ENCODE peak calls at places on chromosomes 16 and 17, in ten cellular contexts. Z is thoracic aorta, T is neural progenitor cell, M is SK-N-SH, S is heart left ventricle, P is PC-9, W is colonic mucosa, F is A549, Q is left ventricle myocardium inferior, I is tibial artery. D is an unnamed sample.
A peak's percentile ranks its signal among the peaks of the same experiment; 100 is the strongest.

GRCh38 chr16:56985288-56985961 is 3.9 kb upstream of the NLRC5 start:
- DNase-seq in Z (peak; percentile 36), T (no peak), M (no peak), S (peak; percentile 76), P (peak; percentile 59), W (peak; percentile 76), F (peak; percentile 75), Q (peak; percentile 62), I (peak; percentile 91), D (peak; percentile 58)

GRCh38 chr17:9226794-9227135 is 205.5 kb downstream of the NTN1 start:
- DNase-seq in Z (no peak), T (no peak), M (no peak), S (no peak), P (no peak), W (no peak), F (no peak), Q (no peak), I (no peak), D (peak; percentile 92)

GRCh38 chr17:68704897-68705296 is 103.7 kb upstream of the FAM20A start:
- DNase-seq in Z (no peak), T (no peak), M (no peak), S (no peak), P (no peak), W (no peak), F (no peak), Q (no peak), I (no peak), D (no peak)

GRCh38 chr17:37239690-37240344 is 136.0 kb upstream of the C17orf78 start:
- DNase-seq in Z (no peak), T (peak; percentile 12), M (peak; percentile 33), S (no peak), P (no peak), W (no peak), F (peak; percentile 21), Q (no peak), I (no peak), D (no peak)

GRCh38 chr16:31105677-31106213 is 2.4 kb upstream of the BCKDK start:
- DNase-seq in Z (peak; percentile 53), T (peak; percentile 75), M (peak; percentile 96), S (peak; percentile 88), P (peak; percentile 93), W (peak; percentile 91), F (peak; percentile 82), Q (peak; percentile 91), I (peak; percentile 89), D (peak; percentile 98)

GRCh38 chr17:46943511-46944393 is 20.8 kb downstream of the GOSR2 start:
- DNase-seq in Z (no peak), T (peak; percentile 49), M (peak; percentile 48), S (peak; percentile 11), P (peak; percentile 43), W (no peak), F (no peak), Q (no peak), I (no peak), D (peak; percentile 69)

GRCh38 chr16:76942089-76942488 is 248.9 kb upstream of the MON1B start:
- DNase-seq in Z (no peak), T (no peak), M (no peak), S (no peak), P (no peak), W (no peak), F (no peak), Q (no peak), I (no peak), D (no peak)

GRCh38 chr17:40490289-40490853 is 11.1 kb downstream of the TNS4 start:
- DNase-seq in Z (no peak), T (peak; percentile 48), M (peak; percentile 89), S (peak; percentile 46), P (peak; percentile 57), W (peak; percentile 74), F (peak; percentile 76), Q (peak; percentile 42), I (peak; percentile 85), D (peak; percentile 94)

DNA sequence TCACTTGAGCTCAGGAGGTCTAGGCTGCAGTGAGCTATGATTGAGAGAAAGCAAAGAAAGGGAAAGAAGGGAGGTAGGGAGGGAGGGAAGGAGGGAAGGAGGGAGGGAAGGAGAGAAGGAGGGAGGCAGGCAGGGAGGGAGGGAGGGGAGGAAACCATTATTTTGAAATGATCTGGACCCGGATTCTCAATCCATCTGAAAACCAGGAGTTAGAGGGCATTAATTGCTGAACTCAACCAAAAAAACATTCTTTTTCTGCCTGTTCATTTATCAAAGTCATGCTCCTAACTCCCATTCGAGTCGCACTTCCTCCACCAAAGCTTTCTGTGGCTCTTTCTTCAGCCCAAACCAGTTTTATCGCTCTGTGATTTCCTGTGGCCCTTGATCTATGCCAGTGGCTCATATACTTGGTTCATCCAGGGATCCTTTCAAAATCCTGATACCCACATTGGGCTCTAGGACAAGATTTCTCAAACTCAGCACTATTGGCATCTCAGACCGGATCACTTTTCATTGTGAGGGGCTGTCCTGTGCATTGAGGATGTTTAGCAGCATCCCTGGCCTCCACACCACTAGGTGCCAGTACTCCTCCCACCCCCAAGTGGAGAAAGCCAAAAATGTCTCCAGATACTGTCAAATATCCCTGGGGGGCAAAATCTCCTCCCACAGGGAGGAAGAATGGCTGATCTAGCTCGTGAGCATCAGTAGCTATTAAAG is 38.2 kb downstream of the CMTM4 start:
- DNase-seq in Z (no peak), T (no peak), M (no peak), S (no peak), P (no peak), W (no peak), F (no peak), Q (no peak), I (no peak), D (no peak)
- H3K4me1 ChIP-seq in Z (peaks cover 26% of the 10 kb centered on the region), T (peaks cover 5% of the 10 kb centered on the region), M (peaks cover 26% of the 10 kb centered on the region), S (peaks cover 28% of the 10 kb centered on the region), P (peaks cover 4% of the 10 kb centered on the region), W (no peaks in the 10 kb centered on the region), F (peaks cover 30% of the 10 kb centered on the region), Q (peaks cover 30% of the 10 kb centered on the region), I (no peaks in the 10 kb centered on the region), D (peaks cover 7% of the 10 kb centered on the region)

GRCh38 chr16:72971370-72971769 is 76.6 kb downstream of the ZFHX3 start:
- DNase-seq in Z (no peak), T (no peak), M (no peak), S (no peak), P (no peak), W (no peak), F (no peak), Q (no peak), I (no peak), D (no peak)
- H3K27ac ChIP-seq in Z (no peak overlapping the region), T (no peak overlapping the region), M (no peak overlapping the region), S (no peak overlapping the region), P (no peak overlapping the region), W (no peak overlapping the region), F (no peak overlapping the region), Q (no peak overlapping the region), I (peak overlapping the region; percentile 32), D (no peak overlapping the region)

GRCh38 chr17:57311281-57312216 is 55.2 kb downstream of the MSI2 start:
- DNase-seq in Z (no peak), T (no peak), M (no peak), S (no peak), P (no peak), W (peak; percentile 88), F (no peak), Q (no peak), I (no peak), D (peak; percentile 49)

GRCh38 chr17:57312242-57312641 is 55.9 kb downstream of the MSI2 start:
- DNase-seq in Z (no peak), T (no peak), M (no peak), S (no peak), P (no peak), W (no peak), F (no peak), Q (no peak), I (no peak), D (peak; percentile 45)

GRCh38 chr17:57305918-57306317 is 49.6 kb downstream of the MSI2 start:
- DNase-seq in Z (no peak), T (no peak), M (no peak), S (no peak), P (no peak), W (no peak), F (no peak), Q (no peak), I (no peak), D (no peak)

GRCh38 chr17:57308543-57309186 is 52.3 kb downstream of the MSI2 start:
- DNase-seq in Z (no peak), T (no peak), M (no peak), S (no peak), P (no peak), W (no peak), F (no peak), Q (no peak), I (no peak), D (no peak)

GRCh38 chr17:57309479-57309878 is 53.2 kb downstream of the MSI2 start:
- DNase-seq in Z (no peak), T (no peak), M (no peak), S (no peak), P (no peak), W (no peak), F (no peak), Q (no peak), I (no peak), D (no peak)
- H3K4me1 ChIP-seq in Z (no peaks in the 10 kb centered on the region), T (peaks cover 39% of the 10 kb centered on the region), M (no peaks in the 10 kb centered on the region), S (peaks cover 12% of the 10 kb centered on the region), P (no peaks in the 10 kb centered on the region), W (no peaks in the 10 kb centered on the region), F (peaks cover 26% of the 10 kb centered on the region), Q (peaks cover 33% of the 10 kb centered on the region), I (no peaks in the 10 kb centered on the region), D (no peaks in the 10 kb centered on the region)

GRCh38 chr17:75763613-75764416 is 1.2 kb downstream of the GALK1 start:
- DNase-seq in Z (no peak), T (no peak), M (peak; percentile 47), S (no peak), P (no peak), W (no peak), F (no peak), Q (no peak), I (peak; percentile 62), D (peak; percentile 63)

GRCh38 chr17:75764417-75764710 is 628 bp downstream of the GALK1 start:
- DNase-seq in Z (no peak), T (no peak), M (no peak), S (no peak), P (no peak), W (no peak), F (no peak), Q (no peak), I (no peak), D (no peak)

GRCh38 chr17:75765981-75766380 is 989 bp upstream of the GALK1 start:
- DNase-seq in Z (no peak), T (no peak), M (peak; percentile 17), S (no peak), P (no peak), W (no peak), F (no peak), Q (no peak), I (no peak), D (peak; percentile 76)

GRCh38 chr17:75763269-75763607 is 1.8 kb downstream of the GALK1 start:
- DNase-seq in Z (no peak), T (no peak), M (no peak), S (no peak), P (no peak), W (no peak), F (no peak), Q (no peak), I (peak; percentile 61), D (no peak)

DNA sequence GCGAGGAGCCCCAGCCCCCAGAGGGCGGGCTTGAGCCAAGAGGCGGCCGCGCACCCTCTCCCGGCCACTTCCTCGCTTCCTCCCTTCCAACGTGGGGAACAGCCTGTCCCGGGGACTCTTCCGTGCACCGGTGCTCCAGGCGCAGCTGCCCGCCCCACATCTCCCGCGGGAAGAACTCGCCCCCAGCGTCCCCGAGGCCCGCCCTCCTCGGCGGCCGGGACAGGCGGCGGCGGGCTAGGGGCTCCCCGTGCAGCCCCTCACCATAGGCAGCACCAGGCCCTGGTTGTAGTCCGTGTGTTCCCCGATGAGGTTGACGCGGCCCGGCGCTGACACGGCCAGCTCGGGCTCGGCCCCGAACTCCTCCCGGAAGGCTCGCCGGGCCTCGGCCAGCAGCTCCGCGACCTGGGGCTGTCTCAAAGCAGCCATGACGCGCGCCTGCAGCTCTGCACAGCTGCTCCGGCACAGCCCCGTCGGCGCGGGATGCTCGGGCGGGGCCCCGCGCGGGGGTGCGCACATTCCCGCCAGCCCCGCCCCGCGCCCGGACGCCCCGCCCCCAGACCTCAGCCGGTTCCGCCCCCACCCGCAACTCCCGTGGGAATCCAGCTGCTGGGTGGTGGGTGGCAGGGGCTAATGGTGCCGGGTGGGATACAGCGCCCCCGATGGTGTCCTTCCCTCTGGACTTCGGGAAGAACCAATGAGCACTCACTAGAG is at the start of gene GALK1:
- DNase-seq in Z (no peak), T (peak; percentile 85), M (peak; percentile 98), S (peak; percentile 79), P (peak; percentile 73), W (peak; percentile 83), F (peak; percentile 78), Q (peak; percentile 81), I (peak; percentile 90), D (peak; percentile 94)
- H3K27ac ChIP-seq in Z (peak within 1 kb of the TSS; percentile 83), T (no peak within 1 kb of the TSS), M (peak within 1 kb of the TSS; percentile 33), S (peak within 1 kb of the TSS; percentile 93), P (no peak within 1 kb of the TSS), W (peak within 1 kb of the TSS; percentile 75), F (peak within 1 kb of the TSS; percentile 92), Q (peak within 1 kb of the TSS; percentile 96), I (peak within 1 kb of the TSS; percentile 76), D (no peak within 1 kb of the TSS)

D was measured in endodermal cell.